ENCODE peak calls at places on chromosomes 5 and 9, in nine cellular contexts. V, T, L, M, X, J, P, G and Q are unnamed samples.

GRCh38 chr9:1366300-1366699 is 316.1 kb downstream of the DMRT2 start:
- DNase-seq in V (no peak), T (peak; percentile 17), L (no peak), M (no peak), X (no peak), J (peak; percentile 17), P (no peak), G (no peak), Q (no peak)

GRCh38 chr9:100555471-100555870 is 22.4 kb upstream of the CAVIN4 start:
- DNase-seq in V (no peak), T (peak; percentile 24), L (no peak), M (no peak), X (no peak), J (peak; percentile 17), P (no peak), G (no peak), Q (no peak)

GRCh38 chr9:92983984-92984589 is 36.8 kb downstream of the FGD3 start:
- DNase-seq in V (no peak), T (no peak), L (no peak), M (no peak), X (no peak), J (peak; percentile 33), P (peak; percentile 83), G (peak; percentile 33), Q (peak; percentile 27)

GRCh38 chr9:79572032-79572890 is 496 bp downstream of the TLE4 start:
- DNase-seq in V (no peak), T (peak; percentile 48), L (no peak), M (peak; percentile 59), X (peak; percentile 54), J (peak; percentile 61), P (peak; percentile 63), G (peak; percentile 35), Q (peak; percentile 54)

GRCh38 chr9:37801287-37801850 is 772 bp downstream of the DCAF10 start:
- DNase-seq in V (no peak), T (peak; percentile 44), L (peak; percentile 41), M (peak; percentile 37), X (peak; percentile 20), J (peak; percentile 42), P (peak; percentile 57), G (peak; percentile 15), Q (no peak)

GRCh38 chr5:79191457-79191856 is 44.5 kb upstream of the JMY start:
- DNase-seq in V (no peak), T (no peak), L (no peak), M (no peak), X (no peak), J (no peak), P (peak; percentile 46), G (no peak), Q (no peak)

GRCh38 chr5:1386274-1386717 is 41.4 kb upstream of the CLPTM1L start:
- DNase-seq in V (no peak), T (peak; percentile 72), L (peak; percentile 65), M (peak; percentile 85), X (peak; percentile 44), J (peak; percentile 67), P (peak; percentile 80), G (no peak), Q (peak; percentile 10)

GRCh38 chr9:133835273-133835901 is 97.2 kb upstream of the SARDH start:
- DNase-seq in V (no peak), T (no peak), L (no peak), M (no peak), X (no peak), J (no peak), P (no peak), G (no peak), Q (no peak)

GRCh38 chr5:147483961-147484707 is 25.7 kb downstream of the DPYSL3 start:
- DNase-seq in V (peak; percentile 82), T (no peak), L (peak; percentile 82), M (no peak), X (peak; percentile 99), J (no peak), P (no peak), G (peak; percentile 99), Q (peak; percentile 98)

GRCh38 chr5:52560366-52560765 is 227.3 kb upstream of the ITGA1 start:
- DNase-seq in V (no peak), T (peak; percentile 46), L (no peak), M (no peak), X (peak; percentile 6), J (no peak), P (peak; percentile 17), G (peak; percentile 12), Q (peak; percentile 4)

GRCh38 chr5:72871358-72872024 is 55.0 kb downstream of the TNPO1 start:
- DNase-seq in V (no peak), T (no peak), L (no peak), M (no peak), X (peak; percentile 74), J (no peak), P (no peak), G (no peak), Q (peak; percentile 39)

GRCh38 chr5:60372786-60373185 is 327.2 kb downstream of the DEPDC1B start:
- DNase-seq in V (peak; percentile 31), T (no peak), L (no peak), M (peak; percentile 51), X (no peak), J (no peak), P (no peak), G (no peak), Q (no peak)
- H3K4me3 ChIP-seq in V (no peak overlapping the region), T (no peak overlapping the region), L (no peak overlapping the region), M (no peak overlapping the region), X (no peak overlapping the region), J (no peak overlapping the region), P (no peak overlapping the region), G (no peak overlapping the region), Q (no peak overlapping the region)

GRCh38 chr5:139844472-139845145 is 49.0 kb downstream of the PSD2 start:
- DNase-seq in V (peak; percentile 35), T (peak; percentile 59), L (peak; percentile 59), M (peak; percentile 78), X (peak; percentile 76), J (peak; percentile 92), P (peak; percentile 95), G (peak; percentile 67), Q (peak; percentile 67)

GRCh38 chr5:139847790-139848507 is 52.3 kb downstream of the PSD2 start:
- DNase-seq in V (no peak), T (peak; percentile 38), L (peak; percentile 84), M (peak; percentile 67), X (peak; percentile 6), J (peak; percentile 84), P (peak; percentile 69), G (no peak), Q (peak; percentile 8)

GRCh38 chr5:139843991-139844390 is 48.4 kb downstream of the PSD2 start:
- DNase-seq in V (no peak), T (peak; percentile 10), L (no peak), M (no peak), X (no peak), J (peak; percentile 72), P (no peak), G (no peak), Q (no peak)

GRCh38 chr5:139847091-139847490 is 51.5 kb downstream of the PSD2 start:
- DNase-seq in V (no peak), T (no peak), L (peak; percentile 26), M (no peak), X (no peak), J (no peak), P (no peak), G (no peak), Q (no peak)

GRCh38 chr5:139845846-139846681 is 50.5 kb downstream of the PSD2 start:
- DNase-seq in V (no peak), T (no peak), L (peak; percentile 24), M (no peak), X (no peak), J (no peak), P (no peak), G (no peak), Q (no peak)
- TF ChIP-seq CTCF in V (no peak), T (no peak), L (no peak), M (no peak), X (no peak), J (no peak), P (no peak), G (no peak), Q (no peak)

GRCh38 chr5:33890147-33890546 is 1.6 kb downstream of the ADAMTS12 start:
- DNase-seq in V (no peak), T (no peak), L (no peak), M (no peak), X (peak; percentile 25), J (no peak), P (peak; percentile 10), G (peak; percentile 17), Q (peak; percentile 48)
- H3K4me3 ChIP-seq in V (no peak overlapping the region), T (no peak overlapping the region), L (no peak overlapping the region), M (no peak overlapping the region), X (peak overlapping the region; percentile 75), J (peak overlapping the region; percentile 42), P (peak overlapping the region; percentile 89), G (peak overlapping the region; percentile 78), Q (peak overlapping the region; percentile 65)

GRCh38 chr9:136303066-136303824 is 649 bp downstream of the CCDC187 start:
- DNase-seq in V (no peak), T (no peak), L (no peak), M (no peak), X (no peak), J (no peak), P (peak; percentile 32), G (no peak), Q (no peak)
- TF ChIP-seq CTCF in V (no peak), T (no peak), L (no peak), M (no peak), X (no peak), J (no peak), P (no peak), G (no peak), Q (no peak)

GRCh38 chr5:85709728-85710127 is 908.0 kb upstream of the COX7C start:
- DNase-seq in V (no peak), T (no peak), L (no peak), M (no peak), X (no peak), J (no peak), P (no peak), G (no peak), Q (no peak)
- H3K4me3 ChIP-seq in V (no peak overlapping the region), T (no peak overlapping the region), L (no peak overlapping the region), M (no peak overlapping the region), X (no peak overlapping the region), J (no peak overlapping the region), P (no peak overlapping the region), G (no peak overlapping the region), Q (no peak overlapping the region)

GRCh38 chr5:174374206-174374605 is 328.7 kb downstream of the NSG2 start:
- DNase-seq in V (no peak), T (no peak), L (no peak), M (no peak), X (no peak), J (no peak), P (no peak), G (no peak), Q (no peak)
- TF ChIP-seq CTCF in V (no peak), T (no peak), L (no peak), M (no peak), X (no peak), J (no peak), P (no peak), G (no peak), Q (no peak)

GRCh38 chr9:131669234-131670172 is 70.4 kb downstream of the RAPGEF1 start:
- DNase-seq in V (no peak), T (no peak), L (no peak), M (no peak), X (no peak), J (no peak), P (no peak), G (no peak), Q (no peak)
- H3K4me3 ChIP-seq in V (no peak overlapping the region), T (no peak overlapping the region), L (no peak overlapping the region), M (no peak overlapping the region), X (no peak overlapping the region), J (peak overlapping the region; percentile 93), P (no peak overlapping the region), G (no peak overlapping the region), Q (no peak overlapping the region)